ENCODE peak calls at places on chromosomes 6 and 20, in ten cellular contexts. J is left ventricle myocardium inferior; N is fibroblast of lung; K is ovary; F is lower lobe of right lung; R is transverse colon; G is CD8-positive, alpha-beta T cell; A is hepatocyte; Q is A549; Y is MM.1S. O is an unnamed sample.

GRCh38 chr20:46849269-46849668 is 45.4 kb upstream of the EYA2 start:
- DNase-seq in J (no peak), N (no peak), K (no peak), F (no peak), R (no peak), G (no peak), A (no peak), Q (no peak), Y (no peak), O (no peak)

GRCh38 chr20:22525069-22525820 is 59.1 kb downstream of the FOXA2 start:
- DNase-seq in J (no peak), N (no peak), K (no peak), F (no peak), R (no peak), G (no peak), A (no peak), Q (no peak), Y (no peak), O (no peak)

GRCh38 chr6:160337301-160337700 is 10.9 kb upstream of the SLC22A3 start:
- DNase-seq in J (no peak), N (no peak), K (no peak), F (no peak), R (no peak), G (no peak), A (no peak), Q (peak; percentile 51), Y (no peak), O (no peak)

GRCh38 chr6:154605207-154605877 is 94.9 kb upstream of the CNKSR3 start:
- DNase-seq in J (no peak), N (no peak), K (no peak), F (no peak), R (no peak), G (no peak), A (no peak), Q (no peak), Y (no peak), O (no peak)

GRCh38 chr20:2705931-2706645 is 13.5 kb downstream of the EBF4 start:
- DNase-seq in J (no peak), N (no peak), K (no peak), F (no peak), R (no peak), G (no peak), A (no peak), Q (no peak), Y (no peak), O (no peak)

GRCh38 chr20:29878281-29878741 is 1379.2 kb upstream of the DEFB115 start:
- DNase-seq in J (no peak), N (peak; percentile 2), K (no peak), F (peak; percentile 61), R (peak; percentile 9), G (no peak), A (no peak), Q (peak; percentile 69), Y (no peak), O (no peak)

GRCh38 chr6:116971959-116972358 is 94.9 kb downstream of the RFX6 start:
- DNase-seq in J (no peak), N (peak; percentile 46), K (no peak), F (no peak), R (peak; percentile 17), G (no peak), A (peak; percentile 61), Q (peak; percentile 60), Y (peak; percentile 67), O (no peak)

GRCh38 chr6:127300411-127300810 is 33.7 kb downstream of the RNF146 start:
- DNase-seq in J (no peak), N (peak; percentile 70), K (no peak), F (no peak), R (no peak), G (no peak), A (peak; percentile 22), Q (peak; percentile 6), Y (no peak), O (no peak)

GRCh38 chr6:135212935-135213334 is 31.8 kb downstream of the MYB start:
- DNase-seq in J (no peak), N (peak; percentile 18), K (no peak), F (no peak), R (no peak), G (no peak), A (no peak), Q (no peak), Y (no peak), O (no peak)

GRCh38 chr6:150006961-150007464 is 18.3 kb downstream of the RAET1L start:
- DNase-seq in J (no peak), N (peak; percentile 23), K (no peak), F (no peak), R (no peak), G (peak; percentile 55), A (peak; percentile 37), Q (peak; percentile 14), Y (peak; percentile 16), O (no peak)

GRCh38 chr20:51958636-51959542 is 156.6 kb upstream of the SALL4 start:
- DNase-seq in J (no peak), N (peak; percentile 64), K (no peak), F (no peak), R (no peak), G (no peak), A (no peak), Q (no peak), Y (no peak), O (no peak)

GRCh38 chr6:41559655-41560439 is 13.7 kb downstream of the FOXP4 start:
- DNase-seq in J (no peak), N (no peak), K (no peak), F (no peak), R (no peak), G (no peak), A (no peak), Q (no peak), Y (no peak), O (no peak)

GRCh38 chr6:21707527-21707926 is 114.0 kb downstream of the SOX4 start:
- DNase-seq in J (no peak), N (no peak), K (no peak), F (no peak), R (no peak), G (no peak), A (no peak), Q (no peak), Y (no peak), O (no peak)

GRCh38 chr6:45163952-45164766 is 164.0 kb upstream of the RUNX2 start:
- DNase-seq in J (no peak), N (no peak), K (no peak), F (no peak), R (no peak), G (no peak), A (no peak), Q (no peak), Y (no peak), O (no peak)

GRCh38 chr6:109059591-109060021 is 35.0 kb downstream of the SESN1 start:
- DNase-seq in J (no peak), N (no peak), K (no peak), F (no peak), R (no peak), G (no peak), A (no peak), Q (no peak), Y (peak; percentile 48), O (no peak)

GRCh38 chr6:168283686-168284025 is 35.9 kb downstream of the DACT2 start:
- DNase-seq in J (no peak), N (no peak), K (no peak), F (no peak), R (no peak), G (no peak), A (no peak), Q (no peak), Y (no peak), O (no peak)
- H3K4me1 ChIP-seq in J (no peaks in the 10 kb centered on the region), N (no peaks in the 10 kb centered on the region), K (no peaks in the 10 kb centered on the region), F (no peaks in the 10 kb centered on the region), R (no peaks in the 10 kb centered on the region), G (no peaks in the 10 kb centered on the region), A (no peaks in the 10 kb centered on the region), Q (no peaks in the 10 kb centered on the region), Y (no peaks in the 10 kb centered on the region), O (no peaks in the 10 kb centered on the region)

DNA sequence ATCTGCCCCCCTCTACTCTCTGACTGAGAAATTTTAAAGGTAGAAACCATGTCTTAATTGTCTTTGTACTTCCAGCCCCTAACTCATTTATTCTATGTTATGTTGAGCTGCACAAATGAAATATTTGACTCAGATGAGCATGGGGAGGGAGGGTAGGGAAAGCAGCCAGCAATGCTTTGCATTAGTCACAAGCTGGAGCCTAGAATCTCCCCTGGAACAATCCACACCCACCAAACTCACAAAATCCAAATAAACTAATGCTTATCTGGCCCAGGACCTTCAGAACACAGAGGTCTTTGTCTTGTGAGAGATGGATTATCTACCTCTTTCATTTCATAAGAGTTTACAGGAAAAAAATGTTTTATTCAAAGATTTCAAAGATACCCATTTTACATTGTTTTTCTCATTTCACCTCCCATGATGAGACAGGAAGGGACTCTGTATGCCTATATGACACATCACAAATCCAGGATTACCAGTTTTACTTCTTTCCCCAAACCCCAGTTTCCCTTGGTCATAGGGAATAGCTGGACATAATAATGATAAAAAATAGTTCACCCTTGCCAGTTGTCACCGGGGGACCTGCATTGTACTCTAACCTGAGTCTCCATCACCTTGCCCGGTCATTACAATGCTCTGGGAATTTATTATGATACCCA is 466.9 kb downstream of the KIF16B start:
- DNase-seq in J (no peak), N (no peak), K (no peak), F (no peak), R (no peak), G (no peak), A (no peak), Q (no peak), Y (no peak), O (no peak)
- H3K4me3 ChIP-seq in J (no peak overlapping the region), N (no peak overlapping the region), K (no peak overlapping the region), F (no peak overlapping the region), R (no peak overlapping the region), G (no peak overlapping the region), A (no peak overlapping the region), Q (no peak overlapping the region), Y (no peak overlapping the region), O (no peak overlapping the region)

GRCh38 chr6:143967861-143968498 is 40.1 kb downstream of the PLAGL1 start:
- DNase-seq in J (no peak), N (peak; percentile 95), K (no peak), F (no peak), R (no peak), G (no peak), A (no peak), Q (no peak), Y (no peak), O (no peak)
- H3K4me1 ChIP-seq in J (peaks cover 54% of the 10 kb centered on the region), N (no peaks in the 10 kb centered on the region), K (peaks cover 4% of the 10 kb centered on the region), F (peaks cover 37% of the 10 kb centered on the region), R (peaks cover 30% of the 10 kb centered on the region), G (no peaks in the 10 kb centered on the region), A (peaks cover 50% of the 10 kb centered on the region), Q (no peaks in the 10 kb centered on the region), Y (no peaks in the 10 kb centered on the region), O (no peaks in the 10 kb centered on the region)

GRCh38 chr6:35471836-35472345 is 3.7 kb downstream of the RPL10A start:
- DNase-seq in J (no peak), N (no peak), K (no peak), F (no peak), R (no peak), G (no peak), A (no peak), Q (no peak), Y (no peak), O (no peak)
- H3K4me3 ChIP-seq in J (no peak overlapping the region), N (no peak overlapping the region), K (no peak overlapping the region), F (no peak overlapping the region), R (no peak overlapping the region), G (no peak overlapping the region), A (no peak overlapping the region), Q (no peak overlapping the region), Y (no peak overlapping the region), O (no peak overlapping the region)

GRCh38 chr20:63697357-63697867 is 960 bp downstream of the TNFRSF6B start:
- DNase-seq in J (peak; percentile 13), N (no peak), K (peak; percentile 13), F (peak; percentile 27), R (peak; percentile 8), G (no peak), A (no peak), Q (no peak), Y (no peak), O (no peak)
- H3K4me1 ChIP-seq in J (peaks cover 70% of the 10 kb centered on the region), N (peaks cover 28% of the 10 kb centered on the region), K (peaks cover 2% of the 10 kb centered on the region), F (peaks cover 47% of the 10 kb centered on the region), R (peaks cover 39% of the 10 kb centered on the region), G (peaks cover 31% of the 10 kb centered on the region), A (peaks cover 10% of the 10 kb centered on the region), Q (peaks cover 33% of the 10 kb centered on the region), Y (no peaks in the 10 kb centered on the region), O (peaks cover 32% of the 10 kb centered on the region)

O was measured in esophagus squamous epithelium.